ENCODE peak calls at places on chromosomes 13 and 19, in seven cellular contexts. G, J, Y, F, C, T and U are unnamed samples.

GRCh38 chr13:34019870-34020269 is 201.9 kb downstream of the RFC3 start:
- DNase-seq in J (no peak), C (no peak), F (no peak), Y (no peak), T (peak), G (no peak), U (no peak)

GRCh38 chr19:39413269-39413902 is 917 bp downstream of the PLEKHG2 start:
- DNase-seq in G (no peak), F (no peak), J (no peak), T (no peak), C (peak), Y (peak), U (no peak)

GRCh38 chr19:33905937-33906577 is 109.4 kb downstream of the KCTD15 start:
- DNase-seq in Y (peak), T (peak), G (peak), J (no peak), C (peak), F (peak), U (no peak)

GRCh38 chr19:15790096-15790495 is 2.6 kb downstream of the OR10H5 start:
- DNase-seq in C (no peak), G (no peak), T (peak), F (no peak), J (no peak), Y (no peak), U (no peak)

GRCh38 chr13:50713849-50714248 is 129.6 kb downstream of the DLEU7 start:
- DNase-seq in Y (no peak), F (no peak), G (no peak), C (no peak), J (no peak), T (peak), U (peak)

GRCh38 chr19:4984106-4984380 is 15.1 kb downstream of the KDM4B start:
- DNase-seq in G (no peak), F (no peak), Y (no peak), J (no peak), T (no peak), C (no peak), U (no peak)

GRCh38 chr19:35213678-35214632 is 14.6 kb downstream of the FAM187B start:
- DNase-seq in T (peak), Y (no peak), J (peak), F (peak), G (no peak), C (peak), U (peak)

GRCh38 chr19:11519138-11519537 is 9.8 kb downstream of the ECSIT start:
- DNase-seq in Y (no peak), C (no peak), G (no peak), F (no peak), T (no peak), J (no peak), U (no peak)

GRCh38 chr13:45224181-45224580 is 23.3 kb upstream of the KCTD4 start:
- DNase-seq in C (no peak), J (no peak), F (no peak), Y (no peak), G (no peak), T (peak), U (no peak)

GRCh38 chr19:17021328-17021727 is 5.3 kb downstream of the CPAMD8 start:
- DNase-seq in G (no peak), C (no peak), T (no peak), J (no peak), F (no peak), Y (no peak), U (no peak)

GRCh38 chr19:3275583-3276340 is 51.3 kb downstream of the CELF5 start:
- DNase-seq in C (peak), F (no peak), T (peak), G (peak), J (peak), Y (peak), U (peak)

GRCh38 chr13:30869491-30869890 is 36.6 kb upstream of the MEDAG start:
- DNase-seq in F (no peak), G (no peak), J (no peak), Y (no peak), T (no peak), C (no peak), U (no peak)

GRCh38 chr13:27988520-27988919 is at the start of gene URAD:
- DNase-seq in Y (no peak), J (no peak), C (no peak), F (no peak), G (no peak), T (no peak), U (no peak)

GRCh38 chr19:58554494-58555368 is at the start of gene CHMP2A:
- DNase-seq in F (peak), Y (peak), C (peak), J (peak), G (peak), T (peak), U (peak)

GRCh38 chr19:35328851-35329285 is at the start of gene CD22:
- DNase-seq in G (no peak), Y (no peak), J (no peak), F (no peak), C (no peak), T (no peak), U (no peak)

GRCh38 chr13:42065414-42065813 is 17.0 kb downstream of the DGKH start:
- DNase-seq in Y (no peak), C (no peak), G (no peak), J (no peak), T (no peak), F (no peak), U (no peak)

GRCh38 chr13:59538512-59538911 is 625.2 kb downstream of the DIAPH3 start:
- DNase-seq in T (no peak), J (no peak), Y (no peak), G (no peak), F (no peak), C (no peak), U (no peak)

GRCh38 chr19:953501-954271 is 27.9 kb downstream of the ARID3A start:
- DNase-seq in G (no peak), C (no peak), J (no peak), Y (no peak), F (no peak), T (no peak), U (no peak)

GRCh38 chr13:113851826-113852535 is 11.9 kb downstream of the GAS6 start:
- DNase-seq in C (no peak), F (peak), Y (no peak), J (no peak), G (no peak), T (no peak), U (no peak)

GRCh38 chr13:101755228-101755887 is 302.9 kb downstream of the ITGBL1 start:
- DNase-seq in J (no peak), G (no peak), T (no peak), Y (no peak), F (no peak), C (no peak), U (no peak)